ENCODE peak calls at places on chromosomes 2 and 18, in five cellular contexts. One of them, this sample, is unnamed.

GRCh38 chr2:146587291-146587713 is 1257.5 kb upstream of the ACVR2A start:
- DNase-seq in stimulated activated CD4-positive, alpha-beta T cell treated with anti-CD3 and anti-CD28 coated beads, Interleukin-1b, Interleukin-23, amount 100 ng/mL, for 24 hours: no peak
- DNase-seq in BJ: no peak
- DNase-seq in NCI-H510A: no peak
- DNase-seq in spleen: peak
- DNase-seq in this sample: no peak

GRCh38 chr2:63124209-63124608 is 73.6 kb downstream of the OTX1 start:
- DNase-seq in stimulated activated CD4-positive, alpha-beta T cell treated with anti-CD3 and anti-CD28 coated beads, Interleukin-1b, Interleukin-23, amount 100 ng/mL, for 24 hours: no peak
- DNase-seq in BJ: no peak
- DNase-seq in NCI-H510A: no peak
- DNase-seq in spleen: no peak
- DNase-seq in this sample: no peak

GRCh38 chr2:232097758-232098157 is 136.2 kb downstream of the DIS3L2 start:
- DNase-seq in stimulated activated CD4-positive, alpha-beta T cell treated with anti-CD3 and anti-CD28 coated beads, Interleukin-1b, Interleukin-23, amount 100 ng/mL, for 24 hours: no peak
- DNase-seq in BJ: no peak
- DNase-seq in NCI-H510A: no peak
- DNase-seq in spleen: no peak
- DNase-seq in this sample: no peak

GRCh38 chr2:168030862-168031624 is 216.4 kb downstream of the STK39 start:
- DNase-seq in stimulated activated CD4-positive, alpha-beta T cell treated with anti-CD3 and anti-CD28 coated beads, Interleukin-1b, Interleukin-23, amount 100 ng/mL, for 24 hours: no peak
- DNase-seq in BJ: peak
- DNase-seq in NCI-H510A: no peak
- DNase-seq in spleen: no peak
- DNase-seq in this sample: no peak

GRCh38 chr2:197515277-197515797 is 529 bp upstream of the MOB4 start:
- DNase-seq in stimulated activated CD4-positive, alpha-beta T cell treated with anti-CD3 and anti-CD28 coated beads, Interleukin-1b, Interleukin-23, amount 100 ng/mL, for 24 hours: no peak
- DNase-seq in BJ: no peak
- DNase-seq in NCI-H510A: no peak
- DNase-seq in spleen: no peak
- DNase-seq in this sample: peak

GRCh38 chr2:97965146-97965545 is 30.6 kb downstream of the TMEM131 start:
- DNase-seq in stimulated activated CD4-positive, alpha-beta T cell treated with anti-CD3 and anti-CD28 coated beads, Interleukin-1b, Interleukin-23, amount 100 ng/mL, for 24 hours: no peak
- DNase-seq in BJ: no peak
- DNase-seq in NCI-H510A: no peak
- DNase-seq in spleen: no peak
- DNase-seq in this sample: no peak

GRCh38 chr2:43576983-43577892 is 18.6 kb downstream of the THADA start:
- DNase-seq in stimulated activated CD4-positive, alpha-beta T cell treated with anti-CD3 and anti-CD28 coated beads, Interleukin-1b, Interleukin-23, amount 100 ng/mL, for 24 hours: no peak
- DNase-seq in BJ: no peak
- DNase-seq in NCI-H510A: no peak
- DNase-seq in spleen: no peak
- DNase-seq in this sample: peak

GRCh38 chr18:13657974-13658373 is 68.4 kb downstream of the FAM210A start:
- DNase-seq in stimulated activated CD4-positive, alpha-beta T cell treated with anti-CD3 and anti-CD28 coated beads, Interleukin-1b, Interleukin-23, amount 100 ng/mL, for 24 hours: no peak
- DNase-seq in BJ: no peak
- DNase-seq in NCI-H510A: no peak
- DNase-seq in spleen: no peak
- DNase-seq in this sample: no peak

GRCh38 chr2:46308081-46308480 is 10.9 kb downstream of the EPAS1 start:
- DNase-seq in stimulated activated CD4-positive, alpha-beta T cell treated with anti-CD3 and anti-CD28 coated beads, Interleukin-1b, Interleukin-23, amount 100 ng/mL, for 24 hours: no peak
- DNase-seq in BJ: no peak
- DNase-seq in NCI-H510A: no peak
- DNase-seq in spleen: no peak
- DNase-seq in this sample: no peak

GRCh38 chr2:174487536-174488162 is 820 bp upstream of the GPR155 start:
- DNase-seq in stimulated activated CD4-positive, alpha-beta T cell treated with anti-CD3 and anti-CD28 coated beads, Interleukin-1b, Interleukin-23, amount 100 ng/mL, for 24 hours: no peak
- DNase-seq in BJ: no peak
- DNase-seq in NCI-H510A: no peak
- DNase-seq in spleen: no peak
- DNase-seq in this sample: no peak

GRCh38 chr2:173441222-173441621 is 86.5 kb downstream of the CDCA7 start:
- DNase-seq in stimulated activated CD4-positive, alpha-beta T cell treated with anti-CD3 and anti-CD28 coated beads, Interleukin-1b, Interleukin-23, amount 100 ng/mL, for 24 hours: no peak
- DNase-seq in BJ: no peak
- DNase-seq in NCI-H510A: no peak
- DNase-seq in spleen: no peak
- DNase-seq in this sample: peak

GRCh38 chr2:8424997-8425900 is 256.6 kb upstream of the ID2 start:
- DNase-seq in stimulated activated CD4-positive, alpha-beta T cell treated with anti-CD3 and anti-CD28 coated beads, Interleukin-1b, Interleukin-23, amount 100 ng/mL, for 24 hours: no peak
- DNase-seq in BJ: no peak
- DNase-seq in NCI-H510A: peak
- DNase-seq in spleen: no peak
- DNase-seq in this sample: no peak

GRCh38 chr18:54606835-54607212 is 15.8 kb downstream of the DYNAP start:
- DNase-seq in stimulated activated CD4-positive, alpha-beta T cell treated with anti-CD3 and anti-CD28 coated beads, Interleukin-1b, Interleukin-23, amount 100 ng/mL, for 24 hours: no peak
- DNase-seq in BJ: no peak
- DNase-seq in NCI-H510A: no peak
- DNase-seq in spleen: no peak
- DNase-seq in this sample: no peak

GRCh38 chr2:235545369-235546150 is 51.7 kb downstream of the AGAP1 start:
- DNase-seq in stimulated activated CD4-positive, alpha-beta T cell treated with anti-CD3 and anti-CD28 coated beads, Interleukin-1b, Interleukin-23, amount 100 ng/mL, for 24 hours: no peak
- DNase-seq in BJ: no peak
- DNase-seq in NCI-H510A: no peak
- DNase-seq in spleen: peak
- DNase-seq in this sample: no peak

GRCh38 chr2:136582631-136583205 is 182.6 kb upstream of the THSD7B start:
- DNase-seq in stimulated activated CD4-positive, alpha-beta T cell treated with anti-CD3 and anti-CD28 coated beads, Interleukin-1b, Interleukin-23, amount 100 ng/mL, for 24 hours: no peak
- DNase-seq in BJ: no peak
- DNase-seq in NCI-H510A: no peak
- DNase-seq in spleen: no peak
- DNase-seq in this sample: no peak

GRCh38 chr2:138504546-138505239 is 3.1 kb downstream of the SPOPL start:
- DNase-seq in stimulated activated CD4-positive, alpha-beta T cell treated with anti-CD3 and anti-CD28 coated beads, Interleukin-1b, Interleukin-23, amount 100 ng/mL, for 24 hours: no peak
- DNase-seq in BJ: no peak
- DNase-seq in NCI-H510A: no peak
- DNase-seq in spleen: no peak
- DNase-seq in this sample: no peak

GRCh38 chr2:215874418-215874817 is 138.9 kb downstream of the MREG start:
- DNase-seq in stimulated activated CD4-positive, alpha-beta T cell treated with anti-CD3 and anti-CD28 coated beads, Interleukin-1b, Interleukin-23, amount 100 ng/mL, for 24 hours: no peak
- DNase-seq in BJ: no peak
- DNase-seq in NCI-H510A: no peak
- DNase-seq in spleen: no peak
- DNase-seq in this sample: no peak

GRCh38 chr2:181762000-181762399 is 81.7 kb upstream of the NEUROD1 start:
- DNase-seq in stimulated activated CD4-positive, alpha-beta T cell treated with anti-CD3 and anti-CD28 coated beads, Interleukin-1b, Interleukin-23, amount 100 ng/mL, for 24 hours: no peak
- DNase-seq in BJ: no peak
- DNase-seq in NCI-H510A: no peak
- DNase-seq in spleen: no peak
- DNase-seq in this sample: no peak

GRCh38 chr2:6931753-6932152 is 14.5 kb downstream of the RNF144A start:
- DNase-seq in stimulated activated CD4-positive, alpha-beta T cell treated with anti-CD3 and anti-CD28 coated beads, Interleukin-1b, Interleukin-23, amount 100 ng/mL, for 24 hours: no peak
- DNase-seq in BJ: no peak
- DNase-seq in NCI-H510A: no peak
- DNase-seq in spleen: no peak
- DNase-seq in this sample: no peak

GRCh38 chr2:144358979-144359541 is 160.9 kb downstream of the ZEB2 start:
- DNase-seq in stimulated activated CD4-positive, alpha-beta T cell treated with anti-CD3 and anti-CD28 coated beads, Interleukin-1b, Interleukin-23, amount 100 ng/mL, for 24 hours: no peak
- DNase-seq in BJ: no peak
- DNase-seq in NCI-H510A: no peak
- DNase-seq in spleen: no peak
- DNase-seq in this sample: no peak

GRCh38 chr18:31702449-31702848 is 18.1 kb upstream of the B4GALT6 start:
- DNase-seq in stimulated activated CD4-positive, alpha-beta T cell treated with anti-CD3 and anti-CD28 coated beads, Interleukin-1b, Interleukin-23, amount 100 ng/mL, for 24 hours: no peak
- DNase-seq in BJ: no peak
- DNase-seq in NCI-H510A: no peak
- DNase-seq in spleen: no peak
- DNase-seq in this sample: no peak

GRCh38 chr2:37896319-37896718 is 28.8 kb upstream of the RMDN2 start:
- DNase-seq in stimulated activated CD4-positive, alpha-beta T cell treated with anti-CD3 and anti-CD28 coated beads, Interleukin-1b, Interleukin-23, amount 100 ng/mL, for 24 hours: no peak
- DNase-seq in BJ: no peak
- DNase-seq in NCI-H510A: no peak
- DNase-seq in spleen: no peak
- DNase-seq in this sample: no peak

GRCh38 chr2:239991689-239992314 is 33.3 kb downstream of the NDUFA10 start:
- DNase-seq in stimulated activated CD4-positive, alpha-beta T cell treated with anti-CD3 and anti-CD28 coated beads, Interleukin-1b, Interleukin-23, amount 100 ng/mL, for 24 hours: no peak
- DNase-seq in BJ: no peak
- DNase-seq in NCI-H510A: no peak
- DNase-seq in spleen: no peak
- DNase-seq in this sample: no peak

GRCh38 chr2:18792226-18792629 is 202.9 kb upstream of the NT5C1B start:
- DNase-seq in stimulated activated CD4-positive, alpha-beta T cell treated with anti-CD3 and anti-CD28 coated beads, Interleukin-1b, Interleukin-23, amount 100 ng/mL, for 24 hours: no peak
- DNase-seq in BJ: no peak
- DNase-seq in NCI-H510A: no peak
- DNase-seq in spleen: no peak
- DNase-seq in this sample: no peak

GRCh38 chr2:44203542-44203941 is 34.9 kb downstream of the PPM1B start:
- DNase-seq in stimulated activated CD4-positive, alpha-beta T cell treated with anti-CD3 and anti-CD28 coated beads, Interleukin-1b, Interleukin-23, amount 100 ng/mL, for 24 hours: no peak
- DNase-seq in BJ: no peak
- DNase-seq in NCI-H510A: no peak
- DNase-seq in spleen: no peak
- DNase-seq in this sample: no peak

GRCh38 chr2:129727286-129727685 is 252.2 kb upstream of the RAB6C start:
- DNase-seq in stimulated activated CD4-positive, alpha-beta T cell treated with anti-CD3 and anti-CD28 coated beads, Interleukin-1b, Interleukin-23, amount 100 ng/mL, for 24 hours: no peak
- DNase-seq in BJ: no peak
- DNase-seq in NCI-H510A: no peak
- DNase-seq in spleen: no peak
- DNase-seq in this sample: no peak

GRCh38 chr2:241837197-241837596 is 21.5 kb downstream of the PDCD1 start:
- DNase-seq in stimulated activated CD4-positive, alpha-beta T cell treated with anti-CD3 and anti-CD28 coated beads, Interleukin-1b, Interleukin-23, amount 100 ng/mL, for 24 hours: no peak
- DNase-seq in BJ: no peak
- DNase-seq in NCI-H510A: no peak
- DNase-seq in spleen: no peak
- DNase-seq in this sample: no peak